ENCODE peak calls at places on chromosomes 13 and 19, in six cellular contexts. L, W, S, T, A and D are unnamed samples.

GRCh38 chr19:41264581-41265375 is 606 bp downstream of the HNRNPUL1 start:
- DNase-seq in W (no peak), L (no peak), S (no peak), A (peak), T (peak), D (peak)

GRCh38 chr13:113449693-113450347 is 3.5 kb downstream of the ADPRHL1 start:
- DNase-seq in L (no peak), T (no peak), S (no peak), W (no peak), A (no peak), D (no peak)

GRCh38 chr19:32924200-32924599 is 47.6 kb downstream of the CEP89 start:
- DNase-seq in S (peak), W (no peak), L (no peak), A (no peak), T (no peak), D (peak)

GRCh38 chr19:50333235-50333736 is 4.1 kb upstream of the KCNC3 start:
- DNase-seq in S (peak), W (peak), T (peak), A (peak), L (peak), D (peak)

GRCh38 chr19:40225440-40226305 is 816 bp downstream of the CCNP start:
- DNase-seq in W (no peak), S (no peak), T (no peak), L (no peak), A (peak), D (peak)

GRCh38 chr13:113831061-113831460 is 32.8 kb downstream of the GAS6 start:
- DNase-seq in L (no peak), A (no peak), T (no peak), S (no peak), W (no peak), D (no peak)

GRCh38 chr19:42155796-42156195 is 23.6 kb upstream of the POU2F2 start:
- DNase-seq in A (no peak), T (no peak), S (no peak), L (no peak), W (no peak), D (no peak)

GRCh38 chr19:13506550-13506878 is 235 bp upstream of the CACNA1A start:
- DNase-seq in A (peak), W (no peak), S (no peak), L (no peak), T (no peak), D (no peak)

GRCh38 chr19:28495046-28495445 is 717.9 kb downstream of the UQCRFS1 start:
- DNase-seq in T (no peak), W (no peak), L (no peak), A (no peak), S (no peak), D (no peak)

GRCh38 chr19:42568006-42568405 is 26.7 kb downstream of the CEACAM8 start:
- DNase-seq in S (no peak), W (no peak), L (no peak), A (no peak), T (no peak), D (no peak)

GRCh38 chr13:102195566-102196462 is 206.0 kb downstream of the FGF14 start:
- DNase-seq in T (no peak), A (no peak), W (no peak), S (no peak), L (no peak), D (no peak)

GRCh38 chr19:2495130-2495641 is 19.3 kb downstream of the GADD45B start:
- DNase-seq in T (peak), A (peak), W (no peak), L (no peak), S (peak), D (peak)

GRCh38 chr19:4534836-4535658 is at the start of gene PLIN5:
- DNase-seq in L (peak), W (no peak), A (peak), S (peak), T (peak), D (peak)

GRCh38 chr19:46480409-46480808 is 9.0 kb upstream of the PNMA8A start:
- DNase-seq in T (no peak), W (no peak), A (peak), S (no peak), L (no peak), D (peak)

GRCh38 chr13:113941571-113942191 is 32.2 kb downstream of the C13orf46 start:
- DNase-seq in A (no peak), T (no peak), W (no peak), S (no peak), L (no peak), D (peak)

GRCh38 chr19:11737964-11738745 is 591 bp downstream of the ZNF823 start:
- DNase-seq in S (peak), W (no peak), L (no peak), A (peak), T (peak), D (peak)

GRCh38 chr13:108086678-108087077 is 128.7 kb downstream of the LIG4 start:
- DNase-seq in L (no peak), A (peak), W (no peak), T (no peak), S (no peak), D (no peak)

GRCh38 chr13:86002921-86003488 is 203.8 kb upstream of the SLITRK6 start:
- DNase-seq in L (no peak), A (no peak), T (no peak), W (no peak), S (no peak), D (no peak)

GRCh38 chr19:591099-591958 is 1.6 kb downstream of the HCN2 start:
- DNase-seq in S (no peak), A (peak), T (no peak), L (no peak), W (no peak), D (no peak)

GRCh38 chr19:40621283-40621682 is 20.1 kb downstream of the LTBP4 start:
- DNase-seq in A (no peak), W (no peak), T (no peak), L (no peak), S (no peak), D (no peak)

GRCh38 chr19:10544242-10544752 is 593 bp downstream of the ATG4D start:
- DNase-seq in S (peak), T (no peak), A (peak), L (no peak), W (no peak), D (no peak)

GRCh38 chr13:25375727-25376358 is 4.1 kb downstream of the ATP8A2 start:
- DNase-seq in A (peak), S (no peak), L (no peak), T (no peak), W (peak), D (peak)